ENCODE peak calls at places on chromosomes 1 and 21, in nine cellular contexts. F, V, Z, R, E, A, M, C and T are unnamed samples. For H3K36me3, the result is how much of the 10 kb centered on the place peaks cover.

GRCh38 chr1:216722841-216723240 is 388 bp downstream of the ESRRG start:
- DNase-seq in M (no peak), Z (no peak), A (no peak), F (no peak), V (no peak), R (no peak), E (no peak), C (no peak), T (no peak)

GRCh38 chr1:184052194-184052559 is 647 bp downstream of the TSEN15 start:
- DNase-seq in M (peak), C (no peak), R (no peak), E (no peak), Z (no peak), V (no peak), A (no peak), F (no peak), T (no peak)

GRCh38 chr21:15592271-15592860 is 137.4 kb upstream of the USP25 start:
- DNase-seq in M (peak), C (no peak), A (no peak), V (no peak), R (no peak), Z (no peak), F (no peak), E (peak), T (no peak)

GRCh38 chr21:34995979-34996303 is 53.2 kb downstream of the RUNX1 start:
- DNase-seq in F (no peak), R (no peak), A (no peak), C (no peak), V (no peak), Z (no peak), E (no peak), M (no peak), T (no peak)

GRCh38 chr1:159014851-159015250 is 5.1 kb downstream of the IFI16 start:
- DNase-seq in A (no peak), V (no peak), Z (no peak), E (no peak), R (no peak), F (no peak), C (no peak), M (no peak), T (no peak)

GRCh38 chr1:10835423-10836421 is 39.3 kb upstream of the CASZ1 start:
- DNase-seq in C (no peak), Z (peak), R (no peak), V (peak), E (peak), M (no peak), F (peak), A (no peak), T (no peak)

GRCh38 chr1:49694251-49694827 is 329.4 kb downstream of the AGBL4 start:
- DNase-seq in Z (no peak), R (no peak), V (no peak), M (no peak), C (no peak), A (no peak), F (no peak), E (no peak), T (no peak)

GRCh38 chr1:180248176-180248575 is 18.1 kb downstream of the LHX4 start:
- DNase-seq in Z (peak), M (no peak), V (no peak), F (no peak), A (peak), R (no peak), E (no peak), C (no peak), T (no peak)

GRCh38 chr1:229326601-229327000 is 16.2 kb downstream of the CCSAP start:
- DNase-seq in V (no peak), A (no peak), R (no peak), C (no peak), E (no peak), M (no peak), Z (no peak), F (no peak), T (no peak)

GRCh38 chr1:3245768-3246167 is 176.8 kb downstream of the PRDM16 start:
- DNase-seq in Z (no peak), V (no peak), A (no peak), R (no peak), F (no peak), E (no peak), M (no peak), C (no peak), T (no peak)

GRCh38 chr1:7667625-7668218 is 103.4 kb upstream of the VAMP3 start:
- DNase-seq in M (peak), F (peak), E (peak), V (peak), C (peak), A (peak), Z (peak), R (peak), T (peak)

GRCh38 chr1:93668951-93669350 is 12.7 kb downstream of the BCAR3 start:
- DNase-seq in Z (no peak), E (no peak), F (no peak), M (no peak), C (no peak), A (no peak), R (no peak), V (no peak), T (no peak)

GRCh38 chr1:30758785-30759380 is 1.3 kb upstream of the LAPTM5 start:
- DNase-seq in A (no peak), F (no peak), Z (no peak), E (peak), C (no peak), R (no peak), V (no peak), M (peak), T (no peak)

GRCh38 chr1:63087966-63088365 is 234.4 kb upstream of the FOXD3 start:
- DNase-seq in F (no peak), E (no peak), A (no peak), V (no peak), R (no peak), C (no peak), M (no peak), Z (no peak), T (no peak)

GRCh38 chr1:231401478-231401877 is 20.6 kb downstream of the EGLN1 start:
- DNase-seq in Z (no peak), A (no peak), R (no peak), M (no peak), E (no peak), C (no peak), V (no peak), F (no peak), T (no peak)
- H3K36me3 ChIP-seq in Z (under half), A (under half), R (under half), M (under half), E (under half), C (under half), V (under half), F (under half), T (under half)

GRCh38 chr1:43529206-43529731 is 1.4 kb upstream of the PTPRF start:
- DNase-seq in C (peak), A (peak), F (peak), E (peak), R (peak), Z (peak), V (peak), M (peak), T (peak)

GRCh38 chr1:43532716-43533115 is 2.0 kb downstream of the PTPRF start:
- DNase-seq in M (no peak), F (no peak), R (no peak), E (no peak), C (no peak), V (no peak), A (no peak), Z (no peak), T (no peak)

GRCh38 chr1:43531453-43531905 is 796 bp downstream of the PTPRF start:
- DNase-seq in A (no peak), E (peak), R (no peak), M (no peak), C (no peak), F (no peak), V (no peak), Z (no peak), T (no peak)

GRCh38 chr1:43531906-43532584 is 1.4 kb downstream of the PTPRF start:
- DNase-seq in A (no peak), Z (no peak), V (no peak), E (peak), M (no peak), F (no peak), R (no peak), C (no peak), T (no peak)

GRCh38 chr1:43530483-43531452 is at the start of gene PTPRF:
- DNase-seq in F (no peak), R (no peak), V (peak), M (peak), A (peak), Z (no peak), C (no peak), E (peak), T (no peak)
- H3K27ac ChIP-seq in F (no peak), R (peak), V (peak), M (no peak), A (peak), Z (no peak), C (no peak), E (peak), T (peak)

DNA sequence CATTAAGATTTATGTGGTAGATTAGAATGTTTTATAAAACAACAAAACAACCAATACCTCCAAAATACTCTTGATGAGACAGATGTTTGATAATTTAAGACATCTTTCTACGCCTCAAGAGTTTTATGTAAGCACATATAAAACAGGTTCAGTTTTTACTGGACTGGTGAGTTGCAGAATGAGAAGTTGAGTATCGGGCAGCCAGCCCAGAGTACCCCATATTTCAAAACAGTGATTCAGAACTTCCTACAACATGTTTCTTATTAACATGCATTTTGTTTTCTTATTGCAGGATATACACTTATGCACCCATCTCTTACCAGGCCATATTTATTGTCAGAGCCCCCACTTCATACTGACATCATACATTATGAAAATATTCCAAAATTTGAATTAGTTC is 91.4 kb upstream of the RAVER2 start:
- DNase-seq in V (peak), R (no peak), Z (no peak), E (no peak), A (no peak), C (no peak), M (no peak), F (no peak), T (no peak)
- H3K36me3 ChIP-seq in V (under half), R (under half), Z (under half), E (under half), A (under half), C (under half), M (under half), F (under half), T (under half)

DNA sequence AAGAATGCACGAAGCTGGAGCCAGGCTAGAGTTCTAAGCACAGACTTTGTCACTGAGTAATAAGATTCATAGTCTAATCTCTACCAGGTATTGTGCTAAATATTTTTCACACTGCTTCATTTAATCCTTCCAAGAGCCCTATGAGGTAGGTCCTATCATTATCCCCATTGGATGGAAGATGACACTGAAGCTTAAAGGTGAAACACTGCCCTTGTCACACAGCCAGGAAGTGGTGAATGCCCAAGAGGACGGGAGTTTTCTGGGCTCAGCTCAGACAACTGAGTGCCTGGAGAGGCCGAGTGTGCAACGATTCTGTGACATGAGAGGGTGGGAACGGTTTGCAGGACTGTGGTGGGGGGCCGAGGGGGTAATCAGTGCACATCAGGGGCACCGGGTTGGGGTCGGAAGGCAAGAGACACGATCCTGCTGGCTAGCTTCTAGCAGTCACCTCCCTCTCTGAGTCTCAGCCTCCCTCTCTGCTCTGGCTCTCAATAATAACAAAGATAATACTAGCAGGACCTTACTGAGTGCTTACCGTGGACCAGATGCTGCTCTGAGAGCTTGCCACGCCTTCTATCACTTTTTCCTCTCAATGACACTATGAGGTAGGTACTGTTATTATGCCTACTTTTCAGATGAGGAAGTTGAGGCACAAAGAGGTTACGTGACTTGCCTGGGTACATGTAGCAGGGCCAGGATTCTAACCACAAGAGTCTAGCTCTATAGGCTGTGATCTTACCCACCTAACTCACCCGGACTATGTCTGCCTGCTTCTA is 12.4 kb downstream of the KCNQ4 start:
- DNase-seq in C (no peak), M (no peak), F (no peak), V (no peak), R (no peak), A (no peak), E (no peak), Z (peak), T (no peak)
- H3K27ac ChIP-seq in C (peak), M (peak), F (no peak), V (peak), R (no peak), A (peak), E (no peak), Z (peak), T (peak)

DNA sequence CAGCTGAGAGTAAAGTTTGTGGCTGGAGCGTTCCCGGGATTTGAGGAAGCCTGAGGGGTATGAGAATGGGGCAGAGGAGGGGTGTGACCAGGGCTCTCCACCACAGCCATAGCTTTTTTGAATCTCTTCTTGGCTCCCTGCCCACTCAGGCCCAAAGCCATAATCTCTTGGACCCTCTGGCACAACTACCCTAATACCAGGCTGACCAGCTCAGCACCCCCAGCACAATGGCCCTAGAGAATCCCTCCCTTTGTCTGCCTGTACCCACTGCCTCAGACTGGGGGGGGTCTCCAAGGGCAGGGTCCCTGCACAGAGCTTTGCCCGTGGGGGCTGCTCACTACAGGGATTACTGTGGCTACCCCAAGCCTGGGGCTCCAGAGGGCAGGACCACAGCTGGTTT is 7.5 kb downstream of the DENND4B start:
- DNase-seq in C (no peak), F (no peak), A (peak), Z (no peak), R (no peak), E (no peak), V (no peak), M (no peak), T (no peak)
- H3K36me3 ChIP-seq in C (half or more), F (under half), A (half or more), Z (half or more), R (half or more), E (under half), V (under half), M (half or more), T (half or more)

GRCh38 chr1:151238467-151238739 is 16.1 kb upstream of the PSMD4 start:
- DNase-seq in E (peak), Z (no peak), R (no peak), V (no peak), F (no peak), A (no peak), C (no peak), M (no peak), T (no peak)

GRCh38 chr1:151243683-151244216 is 10.8 kb upstream of the PSMD4 start:
- DNase-seq in R (no peak), A (no peak), E (no peak), V (no peak), Z (no peak), C (no peak), F (no peak), M (no peak), T (no peak)

GRCh38 chr1:151235235-151235634 is 19.3 kb upstream of the PSMD4 start:
- DNase-seq in C (no peak), F (no peak), V (no peak), A (no peak), R (no peak), Z (no peak), E (no peak), M (no peak), T (no peak)

GRCh38 chr1:151242442-151242841 is 12.1 kb upstream of the PSMD4 start:
- DNase-seq in R (no peak), C (no peak), V (no peak), E (no peak), M (no peak), Z (no peak), F (no peak), A (no peak), T (no peak)

DNA sequence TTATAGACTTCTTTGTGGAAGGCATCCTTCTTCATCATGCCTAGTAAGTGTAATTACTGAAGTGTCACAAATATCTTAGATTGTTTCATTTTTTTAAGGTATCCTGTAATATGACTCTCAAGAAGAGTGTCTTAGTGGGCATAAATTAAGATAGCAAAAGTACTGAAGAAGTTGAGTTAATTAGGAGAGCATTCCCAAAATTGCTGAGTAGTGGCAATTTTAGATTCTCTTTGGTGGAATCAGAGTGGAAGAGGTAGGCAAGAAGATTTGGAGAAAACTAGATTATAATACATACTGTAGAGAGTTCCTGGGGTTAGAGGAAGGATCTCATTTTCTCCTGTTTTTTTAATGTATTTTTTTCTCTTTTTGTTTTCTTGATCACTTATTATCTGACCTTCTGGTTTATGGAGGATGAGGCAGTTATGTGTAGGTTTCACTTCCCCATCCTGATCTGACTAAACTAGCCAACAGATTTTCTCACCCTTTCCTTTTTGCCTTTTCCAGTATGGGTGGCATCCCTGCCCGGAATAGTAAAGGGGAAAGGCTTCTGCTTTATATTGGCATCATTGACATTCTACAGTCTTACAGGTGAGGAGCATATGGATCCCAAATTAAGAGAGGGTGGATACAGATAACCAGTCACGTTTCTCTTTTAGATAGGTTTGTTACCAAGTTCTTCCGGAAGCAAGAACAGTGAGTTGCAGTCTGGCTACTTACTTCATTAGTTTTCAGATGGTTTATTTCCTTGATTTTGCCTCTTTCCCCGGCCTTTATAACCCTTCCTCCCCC is 16.7 kb upstream of the PSMD4 start:
- DNase-seq in C (no peak), M (peak), F (no peak), Z (no peak), A (no peak), E (no peak), R (no peak), V (no peak), T (no peak)
- H3K27ac ChIP-seq in C (no peak), M (peak), F (no peak), Z (peak), A (no peak), E (no peak), R (no peak), V (no peak), T (no peak)

GRCh38 chr1:21271550-21271949 is 18.7 kb downstream of the ECE1 start:
- DNase-seq in Z (no peak), V (no peak), R (no peak), A (no peak), E (no peak), M (no peak), F (no peak), C (no peak), T (no peak)
- H3K36me3 ChIP-seq in Z (under half), V (under half), R (half or more), A (half or more), E (under half), M (under half), F (under half), C (under half), T (under half)

DNA sequence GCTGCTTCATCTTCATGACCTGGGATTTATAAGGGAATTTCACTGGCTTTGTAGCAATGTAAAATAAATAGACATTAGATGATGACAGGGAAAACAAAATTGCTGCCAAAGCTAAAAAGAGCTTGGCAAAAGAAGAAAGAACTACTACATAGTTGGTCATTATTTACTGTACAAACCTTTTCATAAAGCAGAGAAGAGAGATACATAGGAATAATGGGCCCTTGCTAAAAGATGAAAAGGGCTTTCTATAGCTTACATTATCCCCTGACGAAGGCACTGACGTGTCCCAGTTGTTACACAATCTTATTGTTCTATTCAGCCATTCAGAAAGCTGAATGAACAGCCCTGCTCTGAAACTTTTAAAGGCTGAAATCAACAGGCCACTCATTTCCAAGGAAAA is 57.1 kb downstream of the ZC3H11B start:
- DNase-seq in C (no peak), Z (no peak), F (no peak), E (peak), R (no peak), M (no peak), A (no peak), V (peak), T (no peak)
- H3K27ac ChIP-seq in C (no peak), Z (no peak), F (no peak), E (peak), R (no peak), M (no peak), A (no peak), V (no peak), T (no peak)

GRCh38 chr1:224399887-224400286 is 34.7 kb downstream of the WDR26 start:
- DNase-seq in Z (no peak), V (no peak), A (no peak), M (no peak), C (no peak), E (no peak), R (no peak), F (no peak), T (no peak)
- H3K36me3 ChIP-seq in Z (half or more), V (under half), A (half or more), M (half or more), C (half or more), E (half or more), R (half or more), F (under half), T (half or more)